ENCODE peak calls at places on chromosomes 13 and 19, in five cellular contexts. One of them, this sample, is unnamed.
A peak's percentile ranks its signal among the peaks of the same experiment; 100 is the strongest.

GRCh38 chr19:38551450-38551813 is 66.3 kb downstream of the MAP4K1 start:
- DNase-seq in substantia nigra: no peak
- DNase-seq in ACHN: no peak
- DNase-seq in AG04450: no peak
- DNase-seq in RCC 7860: no peak
- DNase-seq in this sample: no peak

GRCh38 chr13:42354246-42355117 is 82.5 kb downstream of the AKAP11 start:
- DNase-seq in substantia nigra: no peak
- DNase-seq in ACHN: no peak
- DNase-seq in AG04450: peak; percentile 20
- DNase-seq in RCC 7860: peak; percentile 6
- DNase-seq in this sample: no peak

GRCh38 chr13:32881074-32881791 is 135.0 kb upstream of the KL start:
- DNase-seq in substantia nigra: no peak
- DNase-seq in ACHN: no peak
- DNase-seq in AG04450: no peak
- DNase-seq in RCC 7860: peak; percentile 64
- DNase-seq in this sample: no peak

GRCh38 chr13:112624602-112625430 is 36.9 kb upstream of the TUBGCP3 start:
- DNase-seq in substantia nigra: no peak
- DNase-seq in ACHN: no peak
- DNase-seq in AG04450: no peak
- DNase-seq in RCC 7860: no peak
- DNase-seq in this sample: no peak

GRCh38 chr19:5947435-5947834 is 30.5 kb downstream of the RANBP3 start:
- DNase-seq in substantia nigra: peak; percentile 81
- DNase-seq in ACHN: no peak
- DNase-seq in AG04450: no peak
- DNase-seq in RCC 7860: no peak
- DNase-seq in this sample: no peak

GRCh38 chr13:48530833-48531232 is 2.0 kb downstream of the RCBTB2 start:
- DNase-seq in substantia nigra: no peak
- DNase-seq in ACHN: no peak
- DNase-seq in AG04450: no peak
- DNase-seq in RCC 7860: no peak
- DNase-seq in this sample: no peak

GRCh38 chr13:44331912-44332840 is 41.4 kb upstream of the SERP2 start:
- DNase-seq in substantia nigra: peak; percentile 25
- DNase-seq in ACHN: no peak
- DNase-seq in AG04450: peak; percentile 75
- DNase-seq in RCC 7860: no peak
- DNase-seq in this sample: peak; percentile 60

GRCh38 chr19:3073931-3074595 is 11.8 kb upstream of the TLE5 start:
- DNase-seq in substantia nigra: no peak
- DNase-seq in ACHN: no peak
- DNase-seq in AG04450: no peak
- DNase-seq in RCC 7860: no peak
- DNase-seq in this sample: no peak

GRCh38 chr19:10289836-10290438 is at the start of gene ICAM5:
- DNase-seq in substantia nigra: no peak
- DNase-seq in ACHN: peak; percentile 17
- DNase-seq in AG04450: no peak
- DNase-seq in RCC 7860: no peak
- DNase-seq in this sample: no peak

GRCh38 chr13:35469781-35470380 is 6.6 kb downstream of the MAB21L1 start:
- DNase-seq in substantia nigra: no peak
- DNase-seq in ACHN: no peak
- DNase-seq in AG04450: no peak
- DNase-seq in RCC 7860: no peak
- DNase-seq in this sample: no peak

GRCh38 chr13:38902551-38902950 is 88.1 kb downstream of the STOML3 start:
- DNase-seq in substantia nigra: no peak
- DNase-seq in ACHN: no peak
- DNase-seq in AG04450: no peak
- DNase-seq in RCC 7860: no peak
- DNase-seq in this sample: no peak

GRCh38 chr19:28601723-28602440 is 611.1 kb downstream of the UQCRFS1 start:
- DNase-seq in substantia nigra: no peak
- DNase-seq in ACHN: no peak
- DNase-seq in AG04450: no peak
- DNase-seq in RCC 7860: no peak
- DNase-seq in this sample: no peak

GRCh38 chr13:100254002-100254401 is 165.1 kb downstream of the PCCA start:
- DNase-seq in substantia nigra: no peak
- DNase-seq in ACHN: no peak
- DNase-seq in AG04450: no peak
- DNase-seq in RCC 7860: no peak
- DNase-seq in this sample: no peak

GRCh38 chr13:44955421-44955820 is 33.9 kb downstream of the NUFIP1 start:
- DNase-seq in substantia nigra: no peak
- DNase-seq in ACHN: no peak
- DNase-seq in AG04450: no peak
- DNase-seq in RCC 7860: no peak
- DNase-seq in this sample: no peak

GRCh38 chr19:29708553-29709439 is 6.3 kb downstream of the C19orf12 start:
- DNase-seq in substantia nigra: no peak
- DNase-seq in ACHN: no peak
- DNase-seq in AG04450: no peak
- DNase-seq in RCC 7860: no peak
- DNase-seq in this sample: no peak

GRCh38 chr13:39684531-39685137 is 29.2 kb downstream of the COG6 start:
- DNase-seq in substantia nigra: no peak
- DNase-seq in ACHN: peak; percentile 52
- DNase-seq in AG04450: no peak
- DNase-seq in RCC 7860: peak; percentile 22
- DNase-seq in this sample: no peak

GRCh38 chr19:46365561-46365960 is 18.7 kb downstream of the PPP5C start:
- DNase-seq in substantia nigra: no peak
- DNase-seq in ACHN: no peak
- DNase-seq in AG04450: no peak
- DNase-seq in RCC 7860: no peak
- DNase-seq in this sample: no peak

GRCh38 chr13:110372676-110373075 is 65.6 kb downstream of the COL4A2 start:
- DNase-seq in substantia nigra: no peak
- DNase-seq in ACHN: no peak
- DNase-seq in AG04450: no peak
- DNase-seq in RCC 7860: no peak
- DNase-seq in this sample: no peak

GRCh38 chr19:6032827-6033226 is 54.9 kb upstream of the RANBP3 start:
- DNase-seq in substantia nigra: no peak
- DNase-seq in ACHN: no peak
- DNase-seq in AG04450: no peak
- DNase-seq in RCC 7860: no peak
- DNase-seq in this sample: no peak

GRCh38 chr19:28130066-28130511 is 1082.9 kb downstream of the UQCRFS1 start:
- DNase-seq in substantia nigra: no peak
- DNase-seq in ACHN: peak; percentile 41
- DNase-seq in AG04450: no peak
- DNase-seq in RCC 7860: peak; percentile 49
- DNase-seq in this sample: no peak

GRCh38 chr13:34913040-34913439 is 29.0 kb upstream of the NBEA start:
- DNase-seq in substantia nigra: no peak
- DNase-seq in ACHN: peak; percentile 6
- DNase-seq in AG04450: no peak
- DNase-seq in RCC 7860: no peak
- DNase-seq in this sample: no peak

GRCh38 chr13:32639502-32640105 is 53.4 kb downstream of the PDS5B start:
- DNase-seq in substantia nigra: peak; percentile 4
- DNase-seq in ACHN: peak; percentile 66
- DNase-seq in AG04450: peak; percentile 24
- DNase-seq in RCC 7860: peak; percentile 10
- DNase-seq in this sample: peak; percentile 14

GRCh38 chr13:41691276-41691675 is 233.9 kb downstream of the RGCC start:
- DNase-seq in substantia nigra: no peak
- DNase-seq in ACHN: no peak
- DNase-seq in AG04450: no peak
- DNase-seq in RCC 7860: no peak
- DNase-seq in this sample: no peak

GRCh38 chr13:51311957-51312520 is 27.5 kb upstream of the SERPINE3 start:
- DNase-seq in substantia nigra: peak; percentile 21
- DNase-seq in ACHN: no peak
- DNase-seq in AG04450: no peak
- DNase-seq in RCC 7860: no peak
- DNase-seq in this sample: no peak

GRCh38 chr13:114124921-114125320 is 7.5 kb downstream of the RASA3 start:
- DNase-seq in substantia nigra: no peak
- DNase-seq in ACHN: peak; percentile 42
- DNase-seq in AG04450: peak; percentile 58
- DNase-seq in RCC 7860: peak; percentile 53
- DNase-seq in this sample: no peak

GRCh38 chr13:75473472-75473871 is 8.5 kb downstream of the TBC1D4 start:
- DNase-seq in substantia nigra: no peak
- DNase-seq in ACHN: no peak
- DNase-seq in AG04450: no peak
- DNase-seq in RCC 7860: no peak
- DNase-seq in this sample: no peak

GRCh38 chr19:3163943-3164342 is 14.6 kb upstream of the S1PR4 start:
- DNase-seq in substantia nigra: no peak
- DNase-seq in ACHN: no peak
- DNase-seq in AG04450: no peak
- DNase-seq in RCC 7860: no peak
- DNase-seq in this sample: no peak

GRCh38 chr13:106382569-106382968 is 152.9 kb downstream of the EFNB2 start:
- DNase-seq in substantia nigra: no peak
- DNase-seq in ACHN: no peak
- DNase-seq in AG04450: no peak
- DNase-seq in RCC 7860: no peak
- DNase-seq in this sample: no peak

GRCh38 chr19:11177592-11177991 is 19.8 kb downstream of the KANK2 start:
- DNase-seq in substantia nigra: no peak
- DNase-seq in ACHN: no peak
- DNase-seq in AG04450: no peak
- DNase-seq in RCC 7860: no peak
- DNase-seq in this sample: no peak

GRCh38 chr19:10593820-10594637 is 6.9 kb upstream of the AP1M2 start:
- DNase-seq in substantia nigra: peak; percentile 45
- DNase-seq in ACHN: no peak
- DNase-seq in AG04450: no peak
- DNase-seq in RCC 7860: no peak
- DNase-seq in this sample: no peak

GRCh38 chr13:27170521-27171243 is 929 bp downstream of the USP12 start:
- DNase-seq in substantia nigra: peak; percentile 49
- DNase-seq in ACHN: peak; percentile 34
- DNase-seq in AG04450: no peak
- DNase-seq in RCC 7860: no peak
- DNase-seq in this sample: no peak

This sample was measured in HFF-Myc.